ENCODE peak calls at places on chromosomes 7 and 10, in ten cellular contexts. One of them, this sample, is unnamed.
A peak's percentile ranks its signal among the peaks of the same experiment; 100 is the strongest.

GRCh38 chr10:67386260-67386659 is 309.7 kb downstream of the CTNNA3 start:
- DNase-seq in Daoy: no peak
- DNase-seq in foreskin fibroblast: no peak
- DNase-seq in AG09309: no peak
- DNase-seq in heart left ventricle: no peak
- DNase-seq in activated T-helper 1 cell treated with Interleukin-2 at 50 U/mL for 16 hours: no peak
- DNase-seq in left ventricle myocardium inferior: no peak
- DNase-seq in sciatic nerve: no peak
- DNase-seq in brain microvascular endothelial cell: no peak
- DNase-seq in H7: peak; percentile 22
- DNase-seq in this sample: no peak

GRCh38 chr10:78982726-78983125 is 86.0 kb upstream of the ZMIZ1 start:
- DNase-seq in brain microvascular endothelial cell: no peak
- DNase-seq in heart left ventricle: peak; percentile 10
- DNase-seq in H7: no peak
- DNase-seq in Daoy: no peak
- DNase-seq in sciatic nerve: no peak
- DNase-seq in foreskin fibroblast: no peak
- DNase-seq in AG09309: no peak
- DNase-seq in left ventricle myocardium inferior: no peak
- DNase-seq in activated T-helper 1 cell treated with Interleukin-2 at 50 U/mL for 16 hours: no peak
- DNase-seq in this sample: no peak

GRCh38 chr10:72736881-72737280 is 44.9 kb downstream of the MCU start:
- DNase-seq in AG09309: no peak
- DNase-seq in activated T-helper 1 cell treated with Interleukin-2 at 50 U/mL for 16 hours: no peak
- DNase-seq in H7: no peak
- DNase-seq in left ventricle myocardium inferior: no peak
- DNase-seq in foreskin fibroblast: no peak
- DNase-seq in Daoy: no peak
- DNase-seq in brain microvascular endothelial cell: no peak
- DNase-seq in sciatic nerve: no peak
- DNase-seq in heart left ventricle: no peak
- DNase-seq in this sample: no peak

GRCh38 chr7:144908943-144909556 is 73.2 kb upstream of the TPK1 start:
- DNase-seq in sciatic nerve: no peak
- DNase-seq in left ventricle myocardium inferior: no peak
- DNase-seq in H7: no peak
- DNase-seq in AG09309: no peak
- DNase-seq in brain microvascular endothelial cell: no peak
- DNase-seq in heart left ventricle: no peak
- DNase-seq in foreskin fibroblast: no peak
- DNase-seq in activated T-helper 1 cell treated with Interleukin-2 at 50 U/mL for 16 hours: no peak
- DNase-seq in Daoy: no peak
- DNase-seq in this sample: no peak

GRCh38 chr7:96952974-96953391 is 52.4 kb upstream of the DLX6 start:
- DNase-seq in brain microvascular endothelial cell: peak; percentile 22
- DNase-seq in left ventricle myocardium inferior: no peak
- DNase-seq in foreskin fibroblast: no peak
- DNase-seq in heart left ventricle: no peak
- DNase-seq in H7: no peak
- DNase-seq in activated T-helper 1 cell treated with Interleukin-2 at 50 U/mL for 16 hours: no peak
- DNase-seq in AG09309: no peak
- DNase-seq in Daoy: peak; percentile 30
- DNase-seq in sciatic nerve: no peak
- DNase-seq in this sample: no peak

GRCh38 chr10:110326351-110327032 is 21.8 kb upstream of the SMNDC1 start:
- DNase-seq in H7: no peak
- DNase-seq in sciatic nerve: no peak
- DNase-seq in foreskin fibroblast: peak; percentile 86
- DNase-seq in activated T-helper 1 cell treated with Interleukin-2 at 50 U/mL for 16 hours: no peak
- DNase-seq in AG09309: no peak
- DNase-seq in left ventricle myocardium inferior: no peak
- DNase-seq in brain microvascular endothelial cell: peak; percentile 73
- DNase-seq in Daoy: peak; percentile 46
- DNase-seq in heart left ventricle: no peak
- DNase-seq in this sample: no peak

GRCh38 chr7:96311967-96312366 is 9.9 kb downstream of the SLC25A13 start:
- DNase-seq in left ventricle myocardium inferior: peak; percentile 37
- DNase-seq in brain microvascular endothelial cell: no peak
- DNase-seq in heart left ventricle: no peak
- DNase-seq in Daoy: no peak
- DNase-seq in foreskin fibroblast: no peak
- DNase-seq in sciatic nerve: no peak
- DNase-seq in H7: no peak
- DNase-seq in AG09309: peak; percentile 24
- DNase-seq in activated T-helper 1 cell treated with Interleukin-2 at 50 U/mL for 16 hours: no peak
- DNase-seq in this sample: peak; percentile 83

GRCh38 chr10:90890347-90890746 is 18.6 kb downstream of the RPP30 start:
- DNase-seq in foreskin fibroblast: no peak
- DNase-seq in Daoy: no peak
- DNase-seq in left ventricle myocardium inferior: no peak
- DNase-seq in AG09309: no peak
- DNase-seq in H7: no peak
- DNase-seq in activated T-helper 1 cell treated with Interleukin-2 at 50 U/mL for 16 hours: no peak
- DNase-seq in sciatic nerve: no peak
- DNase-seq in heart left ventricle: no peak
- DNase-seq in brain microvascular endothelial cell: no peak
- DNase-seq in this sample: no peak

GRCh38 chr10:62426086-62426485 is 51.9 kb downstream of the ZNF365 start:
- DNase-seq in left ventricle myocardium inferior: no peak
- DNase-seq in Daoy: peak; percentile 32
- DNase-seq in heart left ventricle: no peak
- DNase-seq in foreskin fibroblast: no peak
- DNase-seq in H7: no peak
- DNase-seq in sciatic nerve: no peak
- DNase-seq in brain microvascular endothelial cell: no peak
- DNase-seq in activated T-helper 1 cell treated with Interleukin-2 at 50 U/mL for 16 hours: no peak
- DNase-seq in AG09309: no peak
- DNase-seq in this sample: no peak

GRCh38 chr10:95266674-95267095 is 24.1 kb downstream of the PDLIM1 start:
- DNase-seq in activated T-helper 1 cell treated with Interleukin-2 at 50 U/mL for 16 hours: no peak
- DNase-seq in foreskin fibroblast: no peak
- DNase-seq in left ventricle myocardium inferior: no peak
- DNase-seq in heart left ventricle: no peak
- DNase-seq in brain microvascular endothelial cell: peak; percentile 83
- DNase-seq in sciatic nerve: no peak
- DNase-seq in AG09309: no peak
- DNase-seq in Daoy: peak; percentile 84
- DNase-seq in H7: no peak
- DNase-seq in this sample: peak; percentile 52

GRCh38 chr7:116145245-116145852 is 65.0 kb upstream of the TES start:
- DNase-seq in left ventricle myocardium inferior: no peak
- DNase-seq in H7: no peak
- DNase-seq in activated T-helper 1 cell treated with Interleukin-2 at 50 U/mL for 16 hours: no peak
- DNase-seq in foreskin fibroblast: no peak
- DNase-seq in sciatic nerve: no peak
- DNase-seq in brain microvascular endothelial cell: no peak
- DNase-seq in AG09309: no peak
- DNase-seq in Daoy: no peak
- DNase-seq in heart left ventricle: no peak
- DNase-seq in this sample: no peak

GRCh38 chr10:47136866-47137265 is 163.1 kb upstream of the GDF10 start:
- DNase-seq in H7: no peak
- DNase-seq in Daoy: no peak
- DNase-seq in foreskin fibroblast: no peak
- DNase-seq in brain microvascular endothelial cell: no peak
- DNase-seq in AG09309: no peak
- DNase-seq in left ventricle myocardium inferior: no peak
- DNase-seq in heart left ventricle: no peak
- DNase-seq in sciatic nerve: no peak
- DNase-seq in activated T-helper 1 cell treated with Interleukin-2 at 50 U/mL for 16 hours: no peak
- DNase-seq in this sample: no peak

This sample was measured in NB4.